ENCODE peak calls at places on chromosomes 1 and 21, in nine cellular contexts. P is IMR-90, O is hepatocyte, W is stomach, C is AG04450, R is neural progenitor cell, H is heart left ventricle, A is OCI-LY7, G is ovary. I is an unnamed sample.

GRCh38 chr1:9542425-9542824 is 3.2 kb downstream of the SLC25A33 start:
- DNase-seq in P (peak; percentile 44), O (peak; percentile 44), W (no peak), C (no peak), R (no peak), H (no peak), A (no peak), G (no peak), I (no peak)

GRCh38 chr1:207045466-207045865 is 5.5 kb downstream of the YOD1 start:
- DNase-seq in P (no peak), O (no peak), W (no peak), C (no peak), R (no peak), H (no peak), A (no peak), G (no peak), I (no peak)

GRCh38 chr1:10530281-10530740 is 55.6 kb downstream of the PEX14 start:
- DNase-seq in P (peak; percentile 79), O (peak; percentile 87), W (peak; percentile 61), C (no peak), R (peak; percentile 85), H (peak; percentile 39), A (no peak), G (peak; percentile 83), I (peak; percentile 88)

GRCh38 chr1:163875927-163876320 is 554.2 kb downstream of the NUF2 start:
- DNase-seq in P (peak; percentile 4), O (no peak), W (no peak), C (no peak), R (no peak), H (no peak), A (no peak), G (no peak), I (no peak)

GRCh38 chr1:24139159-24139489 is 3.8 kb downstream of the IL22RA1 start:
- DNase-seq in P (no peak), O (no peak), W (no peak), C (no peak), R (no peak), H (no peak), A (no peak), G (no peak), I (no peak)

GRCh38 chr1:228379165-228379460 is 27.5 kb downstream of the TRIM11 start:
- DNase-seq in P (no peak), O (peak; percentile 43), W (no peak), C (no peak), R (peak; percentile 60), H (peak; percentile 25), A (no peak), G (no peak), I (no peak)

GRCh38 chr21:44593598-44594405 is 1.5 kb upstream of the KRTAP10-6 start:
- DNase-seq in P (peak; percentile 12), O (no peak), W (no peak), C (no peak), R (no peak), H (peak; percentile 29), A (no peak), G (no peak), I (no peak)

GRCh38 chr1:36603461-36603860 is 120.7 kb upstream of the CSF3R start:
- DNase-seq in P (no peak), O (no peak), W (no peak), C (no peak), R (peak; percentile 66), H (no peak), A (no peak), G (no peak), I (no peak)

GRCh38 chr1:76939107-76939816 is 72.0 kb downstream of the ST6GALNAC5 start:
- DNase-seq in P (peak; percentile 37), O (no peak), W (no peak), C (no peak), R (no peak), H (no peak), A (no peak), G (no peak), I (no peak)

GRCh38 chr1:202710070-202711025 is at the start of gene SYT2:
- DNase-seq in P (no peak), O (peak; percentile 68), W (peak; percentile 35), C (no peak), R (peak; percentile 82), H (peak; percentile 38), A (no peak), G (peak; percentile 87), I (peak; percentile 38)

GRCh38 chr1:3114846-3115245 is 45.8 kb downstream of the PRDM16 start:
- DNase-seq in P (no peak), O (no peak), W (no peak), C (no peak), R (no peak), H (no peak), A (no peak), G (no peak), I (no peak)

GRCh38 chr1:147591246-147591891 is 50.1 kb downstream of the BCL9 start:
- DNase-seq in P (no peak), O (no peak), W (no peak), C (no peak), R (no peak), H (no peak), A (no peak), G (no peak), I (no peak)

GRCh38 chr1:154621875-154622274 is 13.9 kb upstream of the ADAR start:
- DNase-seq in P (no peak), O (no peak), W (no peak), C (no peak), R (no peak), H (no peak), A (no peak), G (no peak), I (no peak)

GRCh38 chr1:228400692-228401454 is 5.8 kb downstream of the TRIM11 start:
- DNase-seq in P (no peak), O (no peak), W (no peak), C (no peak), R (no peak), H (no peak), A (no peak), G (no peak), I (peak; percentile 65)

DNA sequence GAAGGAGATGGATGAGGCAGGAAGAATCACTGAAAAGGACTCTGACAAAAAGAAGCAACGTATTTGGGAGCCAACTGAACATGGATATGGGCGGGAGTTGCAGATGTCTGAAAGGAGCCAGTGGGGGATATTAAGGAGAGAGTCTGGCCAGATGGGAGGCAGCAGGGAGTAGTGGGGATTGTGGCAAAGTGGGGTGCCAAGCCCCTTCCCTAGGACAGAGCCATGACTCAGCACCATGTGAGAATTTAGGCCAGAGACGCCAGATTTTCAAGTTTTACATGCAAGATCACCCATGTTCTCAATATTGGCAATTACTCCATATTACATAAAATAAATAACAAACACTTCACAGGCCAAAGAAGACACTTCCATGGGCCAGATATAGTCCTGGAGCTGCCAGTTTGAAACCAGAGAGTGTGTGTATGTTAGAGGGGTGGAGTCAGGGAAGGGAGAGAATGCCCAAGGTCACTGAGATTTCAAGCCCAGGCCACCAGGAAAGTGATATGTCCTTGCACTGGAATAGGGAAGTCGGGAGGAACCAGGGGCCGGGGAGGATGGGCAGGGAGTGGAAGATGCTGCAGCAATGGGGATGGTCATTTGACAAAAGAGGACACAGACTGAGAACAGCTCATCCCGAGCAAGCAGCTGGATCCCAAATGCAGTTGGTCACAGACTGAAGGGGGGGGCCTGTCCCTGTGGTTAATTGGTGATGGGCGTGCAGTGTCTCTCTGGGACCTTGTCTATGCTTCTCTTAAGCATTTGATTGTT is 23.5 kb downstream of the TMEM51 start:
- DNase-seq in P (no peak), O (no peak), W (no peak), C (no peak), R (no peak), H (no peak), A (no peak), G (no peak), I (no peak)
- H3K27ac ChIP-seq in P (peak overlapping the region; percentile 3), O (no peak overlapping the region), W (peak overlapping the region; percentile 36), C (peak overlapping the region; percentile 11), R (no peak overlapping the region), H (no peak overlapping the region), A (no peak overlapping the region), G (no peak overlapping the region), I (no peak overlapping the region)

GRCh38 chr1:38053416-38054091 is 7.0 kb upstream of the POU3F1 start:
- DNase-seq in P (no peak), O (no peak), W (no peak), C (no peak), R (no peak), H (no peak), A (no peak), G (no peak), I (no peak)
- H3K27ac ChIP-seq in P (no peak overlapping the region), O (no peak overlapping the region), W (no peak overlapping the region), C (no peak overlapping the region), R (no peak overlapping the region), H (no peak overlapping the region), A (no peak overlapping the region), G (no peak overlapping the region), I (no peak overlapping the region)

GRCh38 chr1:6392880-6393399 is 627 bp downstream of the ACOT7 start:
- DNase-seq in P (no peak), O (no peak), W (no peak), C (no peak), R (peak; percentile 73), H (peak; percentile 38), A (no peak), G (no peak), I (no peak)
- H3K27ac ChIP-seq in P (no peak overlapping the region), O (peak overlapping the region; percentile 100), W (peak overlapping the region; percentile 66), C (no peak overlapping the region), R (no peak overlapping the region), H (peak overlapping the region; percentile 96), A (peak overlapping the region; percentile 68), G (no peak overlapping the region), I (peak overlapping the region; percentile 98)

GRCh38 chr1:179953974-179954493 is 576 bp upstream of the CEP350 start:
- DNase-seq in P (peak; percentile 51), O (peak; percentile 55), W (no peak), C (peak; percentile 20), R (peak; percentile 39), H (peak; percentile 34), A (peak; percentile 71), G (no peak), I (no peak)

GRCh38 chr1:179954494-179955317 is at the start of gene CEP350:
- DNase-seq in P (peak; percentile 99), O (peak; percentile 99), W (peak; percentile 98), C (peak; percentile 99), R (peak; percentile 99), H (peak; percentile 99), A (peak; percentile 99), G (peak; percentile 98), I (peak; percentile 99)

GRCh38 chr1:179951383-179952144 is 3.0 kb upstream of the CEP350 start:
- DNase-seq in P (no peak), O (no peak), W (no peak), C (no peak), R (no peak), H (no peak), A (peak; percentile 10), G (no peak), I (no peak)

GRCh38 chr1:179955318-179955638 is 668 bp downstream of the CEP350 start:
- DNase-seq in P (peak; percentile 5), O (no peak), W (no peak), C (no peak), R (no peak), H (peak; percentile 32), A (no peak), G (no peak), I (peak; percentile 57)

DNA sequence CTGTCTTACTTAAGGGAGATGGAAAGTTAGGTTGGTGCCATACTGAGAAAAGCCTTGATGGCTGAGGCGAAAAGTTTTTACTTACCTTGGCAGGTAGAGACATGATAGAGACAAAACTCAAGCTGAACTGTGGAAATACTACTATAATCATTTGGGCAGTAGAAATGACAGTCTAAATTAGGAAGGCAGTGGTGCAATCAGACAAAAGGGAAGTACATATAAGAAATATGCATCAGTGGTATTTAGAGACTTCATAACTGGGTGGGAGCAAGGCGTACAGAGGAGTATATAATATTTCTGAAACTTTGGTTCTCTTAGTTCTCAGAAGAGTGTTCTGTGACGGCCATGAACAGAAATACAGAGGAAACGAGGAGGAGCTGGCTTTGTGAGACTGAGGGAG is 2.4 kb upstream of the CEP350 start:
- DNase-seq in P (no peak), O (no peak), W (no peak), C (no peak), R (no peak), H (no peak), A (no peak), G (no peak), I (no peak)
- H3K27ac ChIP-seq in P (no peak overlapping the region), O (no peak overlapping the region), W (no peak overlapping the region), C (no peak overlapping the region), R (no peak overlapping the region), H (no peak overlapping the region), A (peak overlapping the region; percentile 15), G (no peak overlapping the region), I (no peak overlapping the region)